ENCODE peak calls at places on chromosome 16, in five cellular contexts. H, L, W, X and J are unnamed samples.

GRCh38 chr16:85983606-85984005 is 84.6 kb downstream of the IRF8 start:
- DNase-seq in X (no peak), L (no peak), H (no peak), W (peak), J (no peak)

GRCh38 chr16:89257281-89257731 is 39.8 kb downstream of the ZNF778 start:
- DNase-seq in W (peak), X (no peak), H (no peak), L (no peak), J (no peak)

GRCh38 chr16:23950898-23951297 is 115.1 kb downstream of the PRKCB start:
- DNase-seq in H (no peak), W (no peak), L (no peak), X (no peak), J (no peak)

GRCh38 chr16:81335669-81336068 is 20.9 kb downstream of the GAN start:
- DNase-seq in X (no peak), L (no peak), H (no peak), W (no peak), J (no peak)

GRCh38 chr16:81655474-81656162 is 123.5 kb upstream of the PLCG2 start:
- DNase-seq in W (no peak), L (no peak), H (no peak), X (no peak), J (no peak)

GRCh38 chr16:79823644-79824043 is 223.1 kb upstream of the MAF start:
- DNase-seq in H (no peak), L (no peak), W (no peak), X (no peak), J (no peak)

GRCh38 chr16:10387378-10387681 is 1.5 kb downstream of the ATF7IP2 start:
- DNase-seq in H (no peak), X (no peak), W (no peak), L (no peak), J (no peak)

GRCh38 chr16:89092013-89092412 is 1.6 kb upstream of the ACSF3 start:
- DNase-seq in X (no peak), L (no peak), W (no peak), H (no peak), J (no peak)

GRCh38 chr16:71421911-71422310 is 19.9 kb downstream of the TLE7 start:
- DNase-seq in H (no peak), W (no peak), X (peak), L (peak), J (no peak)

GRCh38 chr16:3467920-3468319 is 24.4 kb downstream of the NAA60 start:
- DNase-seq in H (no peak), L (no peak), X (peak), W (no peak), J (no peak)

GRCh38 chr16:68386628-68387027 is 61.7 kb downstream of the SMPD3 start:
- DNase-seq in W (no peak), H (no peak), L (no peak), X (no peak), J (no peak)

GRCh38 chr16:26161461-26162180 is 469.9 kb downstream of the HS3ST4 start:
- DNase-seq in W (no peak), L (no peak), X (no peak), H (no peak), J (no peak)

GRCh38 chr16:85275533-85276249 is 163.4 kb upstream of the CIBAR2 start:
- DNase-seq in W (peak), L (peak), X (peak), H (peak), J (peak)

GRCh38 chr16:21256636-21257035 is 21.5 kb downstream of the CRYM start:
- DNase-seq in W (no peak), L (no peak), H (no peak), X (no peak), J (no peak)

GRCh38 chr16:58031016-58031800 is 5.7 kb downstream of the MMP15 start:
- DNase-seq in H (no peak), X (no peak), L (no peak), W (peak), J (no peak)

GRCh38 chr16:29962344-29962994 is 590 bp downstream of the TMEM219 start:
- DNase-seq in L (no peak), W (no peak), H (no peak), X (no peak), J (no peak)

GRCh38 chr16:53949716-53950410 is 245.9 kb downstream of the FTO start:
- DNase-seq in L (no peak), H (no peak), W (no peak), X (no peak), J (no peak)

GRCh38 chr16:87635541-87636049 is 33.3 kb downstream of the JPH3 start:
- DNase-seq in W (peak), X (peak), H (no peak), L (peak), J (peak)

GRCh38 chr16:56355786-56356275 is 69.5 kb downstream of the AMFR start:
- DNase-seq in X (no peak), L (no peak), H (no peak), W (peak), J (no peak)

GRCh38 chr16:79918916-79919315 is 318.4 kb upstream of the MAF start:
- DNase-seq in W (no peak), X (no peak), L (no peak), H (no peak), J (no peak)

GRCh38 chr16:65934443-65934842 is 432.0 kb upstream of the CDH5 start:
- DNase-seq in H (no peak), X (no peak), L (no peak), W (no peak), J (no peak)